ENCODE peak calls at places on chromosome 12, in five cellular contexts. One of them, this sample, is unnamed.

GRCh38 chr12:93959657-93960056 is 188.7 kb upstream of the PLXNC1 start:
- DNase-seq in neural progenitor cell: no peak
- DNase-seq in lower lobe of right lung: no peak
- DNase-seq in tibial nerve: no peak
- DNase-seq in IMR-90: peak
- DNase-seq in this sample: no peak

GRCh38 chr12:127083028-127083949 is 1183.7 kb upstream of the TMEM132C start:
- DNase-seq in neural progenitor cell: peak
- DNase-seq in lower lobe of right lung: no peak
- DNase-seq in tibial nerve: no peak
- DNase-seq in IMR-90: peak
- DNase-seq in this sample: no peak

GRCh38 chr12:7498832-7499231 is 4.7 kb downstream of the CD163 start:
- DNase-seq in neural progenitor cell: no peak
- DNase-seq in lower lobe of right lung: no peak
- DNase-seq in tibial nerve: no peak
- DNase-seq in IMR-90: peak
- DNase-seq in this sample: no peak

GRCh38 chr12:108759914-108760313 is 28.6 kb upstream of the CORO1C start:
- DNase-seq in neural progenitor cell: no peak
- DNase-seq in lower lobe of right lung: no peak
- DNase-seq in tibial nerve: no peak
- DNase-seq in IMR-90: no peak
- DNase-seq in this sample: no peak

GRCh38 chr12:59093090-59093489 is 172.8 kb upstream of the LRIG3 start:
- DNase-seq in neural progenitor cell: no peak
- DNase-seq in lower lobe of right lung: no peak
- DNase-seq in tibial nerve: no peak
- DNase-seq in IMR-90: peak
- DNase-seq in this sample: no peak

GRCh38 chr12:45327823-45328383 is 112.0 kb downstream of the ANO6 start:
- DNase-seq in neural progenitor cell: no peak
- DNase-seq in lower lobe of right lung: no peak
- DNase-seq in tibial nerve: no peak
- DNase-seq in IMR-90: peak
- DNase-seq in this sample: no peak

GRCh38 chr12:2161478-2161877 is 108.7 kb downstream of the CACNA1C start:
- DNase-seq in neural progenitor cell: no peak
- DNase-seq in lower lobe of right lung: no peak
- DNase-seq in tibial nerve: peak
- DNase-seq in IMR-90: no peak
- DNase-seq in this sample: no peak

GRCh38 chr12:47870175-47870781 is 34.5 kb downstream of the VDR start:
- DNase-seq in neural progenitor cell: peak
- DNase-seq in lower lobe of right lung: no peak
- DNase-seq in tibial nerve: peak
- DNase-seq in IMR-90: no peak
- DNase-seq in this sample: no peak

GRCh38 chr12:131672311-131672940 is 38.5 kb upstream of the SFSWAP start:
- DNase-seq in neural progenitor cell: no peak
- DNase-seq in lower lobe of right lung: no peak
- DNase-seq in tibial nerve: no peak
- DNase-seq in IMR-90: no peak
- DNase-seq in this sample: no peak

GRCh38 chr12:42684171-42685071 is 94.9 kb upstream of the PRICKLE1 start:
- DNase-seq in neural progenitor cell: no peak
- DNase-seq in lower lobe of right lung: no peak
- DNase-seq in tibial nerve: no peak
- DNase-seq in IMR-90: peak
- DNase-seq in this sample: no peak

GRCh38 chr12:78034025-78034424 is 203.3 kb downstream of the NAV3 start:
- DNase-seq in neural progenitor cell: no peak
- DNase-seq in lower lobe of right lung: no peak
- DNase-seq in tibial nerve: no peak
- DNase-seq in IMR-90: peak
- DNase-seq in this sample: no peak

GRCh38 chr12:102423447-102423846 is 56.9 kb downstream of the IGF1 start:
- DNase-seq in neural progenitor cell: no peak
- DNase-seq in lower lobe of right lung: no peak
- DNase-seq in tibial nerve: no peak
- DNase-seq in IMR-90: peak
- DNase-seq in this sample: no peak

DNA sequence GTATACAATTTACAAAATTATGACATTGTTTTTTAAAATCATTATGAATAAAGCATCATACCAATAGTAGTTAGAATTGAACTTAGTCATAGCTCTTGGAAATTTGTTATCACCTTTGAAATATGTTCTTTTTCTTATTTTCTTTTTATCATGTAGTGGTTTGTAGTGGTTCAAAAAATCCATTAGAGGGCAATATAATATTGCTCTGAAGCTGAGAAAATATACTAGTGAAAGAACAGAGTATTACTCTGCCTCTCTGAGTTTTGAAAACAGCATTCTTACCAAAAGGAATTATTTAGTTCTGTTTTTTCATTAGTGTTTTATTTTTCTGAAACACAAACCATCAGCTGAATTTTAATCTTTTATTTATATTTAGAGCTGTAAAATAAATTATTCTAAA is 76.2 kb downstream of the PDZRN4 start:
- DNase-seq in neural progenitor cell: no peak
- DNase-seq in lower lobe of right lung: no peak
- DNase-seq in tibial nerve: no peak
- DNase-seq in IMR-90: no peak
- DNase-seq in this sample: no peak
- TF ChIP-seq CTCF in neural progenitor cell: peak
- TF ChIP-seq CTCF in lower lobe of right lung: peak
- TF ChIP-seq CTCF in tibial nerve: peak
- TF ChIP-seq CTCF in IMR-90: peak
- TF ChIP-seq CTCF in this sample: peak

GRCh38 chr12:92145481-92145730 is 240 bp downstream of the BTG1 start:
- DNase-seq in neural progenitor cell: no peak
- DNase-seq in lower lobe of right lung: no peak
- DNase-seq in tibial nerve: peak
- DNase-seq in IMR-90: no peak
- DNase-seq in this sample: no peak
- H3K4me3 ChIP-seq in neural progenitor cell: peak
- H3K4me3 ChIP-seq in lower lobe of right lung: peak
- H3K4me3 ChIP-seq in tibial nerve: peak
- H3K4me3 ChIP-seq in IMR-90: peak
- H3K4me3 ChIP-seq in this sample: peak

DNA sequence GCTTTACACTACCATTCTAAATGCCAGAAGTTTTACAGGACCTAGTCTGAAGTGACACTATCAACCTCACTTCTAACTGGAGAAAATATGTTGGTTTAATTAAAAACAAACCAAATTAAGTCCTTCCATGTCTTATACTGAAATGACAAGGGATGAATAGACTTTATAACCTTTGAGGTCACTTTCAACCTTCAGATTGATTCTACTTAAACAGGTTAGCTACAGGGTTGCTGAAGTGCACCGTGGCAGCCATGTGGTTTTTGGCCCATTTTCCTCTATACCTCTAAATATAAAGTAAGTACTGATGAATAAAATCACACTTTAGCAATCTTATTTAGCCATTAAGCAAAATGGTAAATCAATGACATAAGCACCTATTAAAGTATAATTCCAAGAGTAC is 3.9 kb downstream of the SLC38A2 start:
- DNase-seq in neural progenitor cell: no peak
- DNase-seq in lower lobe of right lung: no peak
- DNase-seq in tibial nerve: no peak
- DNase-seq in IMR-90: no peak
- DNase-seq in this sample: no peak
- H3K27ac ChIP-seq in neural progenitor cell: no peak
- H3K27ac ChIP-seq in lower lobe of right lung: peak
- H3K27ac ChIP-seq in tibial nerve: peak
- H3K27ac ChIP-seq in IMR-90: peak
- H3K27ac ChIP-seq in this sample: no peak

DNA sequence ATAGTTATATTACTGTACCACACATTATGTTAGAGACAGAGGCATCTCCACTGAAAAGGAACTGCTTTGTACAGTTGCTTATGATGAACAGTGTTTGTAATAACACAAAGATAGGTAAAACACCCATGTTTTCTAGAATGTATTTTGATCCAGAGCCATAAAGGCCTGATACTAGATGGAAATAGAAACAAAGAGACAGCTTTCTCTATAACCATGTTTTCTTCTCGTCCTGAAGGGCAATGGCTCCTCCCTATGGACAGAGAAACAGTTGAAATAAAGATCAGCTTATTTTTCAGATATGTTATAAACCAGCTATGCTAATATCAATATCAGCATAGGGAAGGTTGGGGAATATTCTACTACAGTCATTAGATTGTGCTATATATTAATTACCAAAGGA is 109.2 kb downstream of the ATXN7L3B start:
- DNase-seq in neural progenitor cell: no peak
- DNase-seq in lower lobe of right lung: no peak
- DNase-seq in tibial nerve: no peak
- DNase-seq in IMR-90: no peak
- DNase-seq in this sample: no peak
- TF ChIP-seq CTCF in neural progenitor cell: peak
- TF ChIP-seq CTCF in lower lobe of right lung: no peak
- TF ChIP-seq CTCF in tibial nerve: peak
- TF ChIP-seq CTCF in IMR-90: peak
- TF ChIP-seq CTCF in this sample: no peak

GRCh38 chr12:105455250-105455649 is 124.8 kb downstream of the C12orf75 start:
- DNase-seq in neural progenitor cell: no peak
- DNase-seq in lower lobe of right lung: no peak
- DNase-seq in tibial nerve: no peak
- DNase-seq in IMR-90: no peak
- DNase-seq in this sample: no peak

GRCh38 chr12:105454688-105455087 is 124.2 kb downstream of the C12orf75 start:
- DNase-seq in neural progenitor cell: no peak
- DNase-seq in lower lobe of right lung: no peak
- DNase-seq in tibial nerve: no peak
- DNase-seq in IMR-90: no peak
- DNase-seq in this sample: no peak

GRCh38 chr12:105453306-105453705 is 122.8 kb downstream of the C12orf75 start:
- DNase-seq in neural progenitor cell: no peak
- DNase-seq in lower lobe of right lung: no peak
- DNase-seq in tibial nerve: no peak
- DNase-seq in IMR-90: no peak
- DNase-seq in this sample: no peak

GRCh38 chr12:105459760-105460325 is 129.4 kb downstream of the C12orf75 start:
- DNase-seq in neural progenitor cell: no peak
- DNase-seq in lower lobe of right lung: no peak
- DNase-seq in tibial nerve: no peak
- DNase-seq in IMR-90: no peak
- DNase-seq in this sample: no peak

DNA sequence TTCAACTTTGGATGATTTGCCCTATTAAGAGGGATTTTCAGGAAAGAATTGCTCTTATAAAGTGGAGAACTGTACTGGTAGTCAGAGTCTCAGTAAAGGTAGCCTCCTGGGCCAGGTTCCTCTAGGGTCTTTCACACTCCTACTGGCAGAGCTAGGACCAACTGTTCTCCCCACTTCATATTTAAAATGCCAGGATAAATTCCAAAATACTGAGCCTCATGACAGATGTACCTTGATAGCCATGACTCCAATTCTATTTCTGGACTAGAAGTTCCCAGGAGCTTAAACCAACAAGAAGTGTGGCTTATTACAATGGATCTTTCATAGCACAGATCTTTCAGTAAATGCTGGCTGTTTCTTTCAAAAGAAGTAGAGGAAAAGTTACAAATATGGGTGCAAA is 126.5 kb downstream of the C12orf75 start:
- DNase-seq in neural progenitor cell: no peak
- DNase-seq in lower lobe of right lung: no peak
- DNase-seq in tibial nerve: no peak
- DNase-seq in IMR-90: peak
- DNase-seq in this sample: no peak
- H3K4me3 ChIP-seq in neural progenitor cell: no peak
- H3K4me3 ChIP-seq in lower lobe of right lung: no peak
- H3K4me3 ChIP-seq in tibial nerve: no peak
- H3K4me3 ChIP-seq in IMR-90: no peak
- H3K4me3 ChIP-seq in this sample: no peak

DNA sequence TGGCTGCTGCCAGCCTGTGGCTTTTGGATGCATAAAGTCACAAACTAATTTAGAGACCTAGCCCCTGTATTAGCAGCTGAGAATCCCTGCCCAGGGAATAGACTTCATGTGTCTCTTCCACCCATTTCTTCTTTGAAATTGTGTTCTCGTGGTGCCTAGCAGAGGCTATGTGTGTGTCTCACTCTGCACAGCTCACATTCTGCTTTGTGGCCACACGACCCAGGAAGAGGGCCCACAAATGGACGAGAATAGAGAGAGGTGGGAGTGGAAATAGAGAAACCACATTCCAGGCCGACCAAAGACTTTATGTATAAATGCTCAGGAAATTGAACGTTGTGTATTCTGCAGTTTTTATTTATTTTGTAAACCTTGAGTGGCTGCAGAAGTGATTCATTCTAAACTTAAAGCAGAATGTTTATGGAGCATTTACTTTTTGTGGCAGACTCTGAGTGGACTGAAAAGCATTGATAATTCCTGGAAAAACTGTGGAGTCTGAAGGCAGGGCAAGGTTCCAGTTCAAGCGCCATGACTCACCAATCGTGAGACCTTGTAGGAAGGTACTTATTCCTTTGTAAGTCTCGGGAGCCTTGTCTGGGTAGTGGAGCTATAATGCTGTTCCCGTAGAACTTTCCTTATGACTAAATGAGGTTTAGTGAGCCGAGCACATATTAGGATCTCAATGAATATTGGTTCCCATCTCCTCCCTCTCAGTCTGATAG is 9.1 kb downstream of the B4GALNT3 start:
- DNase-seq in neural progenitor cell: no peak
- DNase-seq in lower lobe of right lung: no peak
- DNase-seq in tibial nerve: no peak
- DNase-seq in IMR-90: peak
- DNase-seq in this sample: no peak
- H3K27ac ChIP-seq in neural progenitor cell: no peak
- H3K27ac ChIP-seq in lower lobe of right lung: peak
- H3K27ac ChIP-seq in tibial nerve: no peak
- H3K27ac ChIP-seq in IMR-90: no peak
- H3K27ac ChIP-seq in this sample: no peak